ENCODE peak calls at places on chromosomes 11 and 22, in nine cellular contexts. One of them, this sample, is unnamed.

GRCh38 chr11:120539681-120540369 is 28.3 kb downstream of the GRIK4 start:
- DNase-seq in T1000: no peak
- DNase-seq in RWPE1: peak
- DNase-seq in NCI-H446 treated with DMSO at 0.1 percent for 48 hours: peak
- DNase-seq in right cardiac atrium: no peak
- DNase-seq in CD8-positive, alpha-beta T cell: no peak
- DNase-seq in left lung: no peak
- DNase-seq in H7: no peak
- DNase-seq in CD4-positive, CD25-positive, alpha-beta regulatory T cell: no peak
- DNase-seq in this sample: peak

GRCh38 chr11:95157824-95158223 is 68.2 kb downstream of the ENDOD1 start:
- DNase-seq in CD4-positive, CD25-positive, alpha-beta regulatory T cell: no peak
- DNase-seq in T1000: no peak
- DNase-seq in RWPE1: no peak
- DNase-seq in H7: no peak
- DNase-seq in NCI-H446 treated with DMSO at 0.1 percent for 48 hours: no peak
- DNase-seq in right cardiac atrium: no peak
- DNase-seq in left lung: no peak
- DNase-seq in CD8-positive, alpha-beta T cell: no peak
- DNase-seq in this sample: no peak

GRCh38 chr11:39668640-39669039 is 1790.8 kb downstream of the LRRC4C start:
- DNase-seq in CD8-positive, alpha-beta T cell: no peak
- DNase-seq in RWPE1: peak
- DNase-seq in CD4-positive, CD25-positive, alpha-beta regulatory T cell: no peak
- DNase-seq in H7: no peak
- DNase-seq in left lung: no peak
- DNase-seq in NCI-H446 treated with DMSO at 0.1 percent for 48 hours: no peak
- DNase-seq in T1000: peak
- DNase-seq in right cardiac atrium: no peak
- DNase-seq in this sample: peak

GRCh38 chr22:30079952-30080533 is at the start of gene HORMAD2:
- DNase-seq in CD8-positive, alpha-beta T cell: no peak
- DNase-seq in NCI-H446 treated with DMSO at 0.1 percent for 48 hours: no peak
- DNase-seq in RWPE1: no peak
- DNase-seq in left lung: peak
- DNase-seq in H7: peak
- DNase-seq in right cardiac atrium: peak
- DNase-seq in T1000: no peak
- DNase-seq in CD4-positive, CD25-positive, alpha-beta regulatory T cell: no peak
- DNase-seq in this sample: peak

GRCh38 chr22:30290679-30291333 is 1.5 kb upstream of the CASTOR1 start:
- DNase-seq in right cardiac atrium: peak
- DNase-seq in T1000: no peak
- DNase-seq in NCI-H446 treated with DMSO at 0.1 percent for 48 hours: no peak
- DNase-seq in CD8-positive, alpha-beta T cell: no peak
- DNase-seq in RWPE1: peak
- DNase-seq in H7: peak
- DNase-seq in CD4-positive, CD25-positive, alpha-beta regulatory T cell: no peak
- DNase-seq in left lung: peak
- DNase-seq in this sample: peak

GRCh38 chr11:134388590-134388989 is 23.5 kb downstream of the B3GAT1 start:
- DNase-seq in left lung: no peak
- DNase-seq in NCI-H446 treated with DMSO at 0.1 percent for 48 hours: no peak
- DNase-seq in T1000: no peak
- DNase-seq in RWPE1: no peak
- DNase-seq in CD4-positive, CD25-positive, alpha-beta regulatory T cell: no peak
- DNase-seq in H7: no peak
- DNase-seq in CD8-positive, alpha-beta T cell: no peak
- DNase-seq in right cardiac atrium: no peak
- DNase-seq in this sample: no peak

GRCh38 chr22:31378123-31378522 is 21.3 kb upstream of the DRG1 start:
- DNase-seq in CD4-positive, CD25-positive, alpha-beta regulatory T cell: no peak
- DNase-seq in T1000: no peak
- DNase-seq in H7: no peak
- DNase-seq in RWPE1: no peak
- DNase-seq in right cardiac atrium: no peak
- DNase-seq in CD8-positive, alpha-beta T cell: no peak
- DNase-seq in left lung: no peak
- DNase-seq in NCI-H446 treated with DMSO at 0.1 percent for 48 hours: no peak
- DNase-seq in this sample: no peak

GRCh38 chr11:118263109-118263508 is 988 bp downstream of the MPZL2 start:
- DNase-seq in right cardiac atrium: no peak
- DNase-seq in CD8-positive, alpha-beta T cell: no peak
- DNase-seq in left lung: no peak
- DNase-seq in NCI-H446 treated with DMSO at 0.1 percent for 48 hours: no peak
- DNase-seq in H7: no peak
- DNase-seq in CD4-positive, CD25-positive, alpha-beta regulatory T cell: no peak
- DNase-seq in RWPE1: no peak
- DNase-seq in T1000: no peak
- DNase-seq in this sample: no peak

GRCh38 chr11:2293396-2294339 is 8.1 kb downstream of the C11orf21 start:
- DNase-seq in H7: peak
- DNase-seq in CD4-positive, CD25-positive, alpha-beta regulatory T cell: no peak
- DNase-seq in CD8-positive, alpha-beta T cell: no peak
- DNase-seq in T1000: no peak
- DNase-seq in NCI-H446 treated with DMSO at 0.1 percent for 48 hours: no peak
- DNase-seq in right cardiac atrium: no peak
- DNase-seq in left lung: peak
- DNase-seq in RWPE1: no peak
- DNase-seq in this sample: no peak

GRCh38 chr11:68026391-68027105 is 3.9 kb upstream of the NDUFS8 start:
- DNase-seq in NCI-H446 treated with DMSO at 0.1 percent for 48 hours: no peak
- DNase-seq in CD8-positive, alpha-beta T cell: no peak
- DNase-seq in T1000: no peak
- DNase-seq in RWPE1: no peak
- DNase-seq in CD4-positive, CD25-positive, alpha-beta regulatory T cell: no peak
- DNase-seq in right cardiac atrium: no peak
- DNase-seq in left lung: peak
- DNase-seq in H7: no peak
- DNase-seq in this sample: no peak

GRCh38 chr11:19243601-19244000 is 2.9 kb upstream of the E2F8 start:
- DNase-seq in H7: no peak
- DNase-seq in CD8-positive, alpha-beta T cell: no peak
- DNase-seq in NCI-H446 treated with DMSO at 0.1 percent for 48 hours: no peak
- DNase-seq in CD4-positive, CD25-positive, alpha-beta regulatory T cell: no peak
- DNase-seq in T1000: no peak
- DNase-seq in RWPE1: no peak
- DNase-seq in right cardiac atrium: no peak
- DNase-seq in left lung: no peak
- DNase-seq in this sample: no peak

GRCh38 chr22:46569848-46570695 is 32.7 kb upstream of the CELSR1 start:
- DNase-seq in NCI-H446 treated with DMSO at 0.1 percent for 48 hours: no peak
- DNase-seq in H7: no peak
- DNase-seq in CD8-positive, alpha-beta T cell: no peak
- DNase-seq in T1000: no peak
- DNase-seq in right cardiac atrium: no peak
- DNase-seq in left lung: peak
- DNase-seq in CD4-positive, CD25-positive, alpha-beta regulatory T cell: no peak
- DNase-seq in RWPE1: no peak
- DNase-seq in this sample: no peak

GRCh38 chr11:76179147-76179546 is 27.2 kb downstream of the WNT11 start:
- DNase-seq in T1000: no peak
- DNase-seq in NCI-H446 treated with DMSO at 0.1 percent for 48 hours: no peak
- DNase-seq in CD4-positive, CD25-positive, alpha-beta regulatory T cell: no peak
- DNase-seq in CD8-positive, alpha-beta T cell: no peak
- DNase-seq in left lung: no peak
- DNase-seq in right cardiac atrium: no peak
- DNase-seq in H7: no peak
- DNase-seq in RWPE1: no peak
- DNase-seq in this sample: no peak

GRCh38 chr11:93051181-93051580 is 81.7 kb downstream of the MTNR1B start:
- DNase-seq in CD8-positive, alpha-beta T cell: no peak
- DNase-seq in T1000: no peak
- DNase-seq in H7: no peak
- DNase-seq in NCI-H446 treated with DMSO at 0.1 percent for 48 hours: no peak
- DNase-seq in RWPE1: no peak
- DNase-seq in left lung: no peak
- DNase-seq in right cardiac atrium: no peak
- DNase-seq in CD4-positive, CD25-positive, alpha-beta regulatory T cell: no peak
- DNase-seq in this sample: peak

GRCh38 chr22:42304021-42304790 is 33.8 kb upstream of the TCF20 start:
- DNase-seq in H7: peak
- DNase-seq in left lung: no peak
- DNase-seq in T1000: no peak
- DNase-seq in right cardiac atrium: no peak
- DNase-seq in CD8-positive, alpha-beta T cell: no peak
- DNase-seq in CD4-positive, CD25-positive, alpha-beta regulatory T cell: no peak
- DNase-seq in NCI-H446 treated with DMSO at 0.1 percent for 48 hours: no peak
- DNase-seq in RWPE1: no peak
- DNase-seq in this sample: no peak

GRCh38 chr22:46031066-46031465 is 54.1 kb upstream of the WNT7B start:
- DNase-seq in T1000: no peak
- DNase-seq in CD8-positive, alpha-beta T cell: no peak
- DNase-seq in H7: no peak
- DNase-seq in left lung: no peak
- DNase-seq in right cardiac atrium: no peak
- DNase-seq in CD4-positive, CD25-positive, alpha-beta regulatory T cell: no peak
- DNase-seq in RWPE1: no peak
- DNase-seq in NCI-H446 treated with DMSO at 0.1 percent for 48 hours: no peak
- DNase-seq in this sample: no peak

GRCh38 chr11:34565417-34566208 is 52.0 kb upstream of the ELF5 start:
- DNase-seq in RWPE1: no peak
- DNase-seq in CD8-positive, alpha-beta T cell: no peak
- DNase-seq in left lung: no peak
- DNase-seq in H7: peak
- DNase-seq in CD4-positive, CD25-positive, alpha-beta regulatory T cell: no peak
- DNase-seq in NCI-H446 treated with DMSO at 0.1 percent for 48 hours: no peak
- DNase-seq in T1000: no peak
- DNase-seq in right cardiac atrium: no peak
- DNase-seq in this sample: no peak

GRCh38 chr22:43094085-43094484 is 4.9 kb upstream of the TTLL1 start:
- DNase-seq in right cardiac atrium: peak
- DNase-seq in CD8-positive, alpha-beta T cell: no peak
- DNase-seq in CD4-positive, CD25-positive, alpha-beta regulatory T cell: no peak
- DNase-seq in RWPE1: no peak
- DNase-seq in H7: no peak
- DNase-seq in left lung: no peak
- DNase-seq in T1000: peak
- DNase-seq in NCI-H446 treated with DMSO at 0.1 percent for 48 hours: no peak
- DNase-seq in this sample: no peak

GRCh38 chr11:44978961-44979331 is 28.3 kb upstream of the TP53I11 start:
- DNase-seq in H7: no peak
- DNase-seq in NCI-H446 treated with DMSO at 0.1 percent for 48 hours: no peak
- DNase-seq in T1000: no peak
- DNase-seq in RWPE1: peak
- DNase-seq in left lung: peak
- DNase-seq in CD4-positive, CD25-positive, alpha-beta regulatory T cell: no peak
- DNase-seq in right cardiac atrium: no peak
- DNase-seq in CD8-positive, alpha-beta T cell: no peak
- DNase-seq in this sample: no peak

GRCh38 chr11:77879218-77879617 is 58.3 kb downstream of the AAMDC start:
- DNase-seq in H7: no peak
- DNase-seq in RWPE1: no peak
- DNase-seq in NCI-H446 treated with DMSO at 0.1 percent for 48 hours: no peak
- DNase-seq in CD8-positive, alpha-beta T cell: no peak
- DNase-seq in left lung: no peak
- DNase-seq in CD4-positive, CD25-positive, alpha-beta regulatory T cell: peak
- DNase-seq in T1000: no peak
- DNase-seq in right cardiac atrium: peak
- DNase-seq in this sample: peak

GRCh38 chr11:96257036-96257435 is 86.0 kb downstream of the MAML2 start:
- DNase-seq in T1000: no peak
- DNase-seq in CD8-positive, alpha-beta T cell: no peak
- DNase-seq in NCI-H446 treated with DMSO at 0.1 percent for 48 hours: no peak
- DNase-seq in left lung: no peak
- DNase-seq in H7: no peak
- DNase-seq in right cardiac atrium: no peak
- DNase-seq in CD4-positive, CD25-positive, alpha-beta regulatory T cell: no peak
- DNase-seq in RWPE1: no peak
- DNase-seq in this sample: no peak

GRCh38 chr11:101974255-101974654 is 57.9 kb upstream of the ANGPTL5 start:
- DNase-seq in left lung: no peak
- DNase-seq in T1000: no peak
- DNase-seq in H7: no peak
- DNase-seq in RWPE1: no peak
- DNase-seq in right cardiac atrium: no peak
- DNase-seq in CD8-positive, alpha-beta T cell: no peak
- DNase-seq in CD4-positive, CD25-positive, alpha-beta regulatory T cell: no peak
- DNase-seq in NCI-H446 treated with DMSO at 0.1 percent for 48 hours: no peak
- DNase-seq in this sample: no peak

GRCh38 chr11:107702723-107703122 is 9.1 kb downstream of the SLN start:
- DNase-seq in CD8-positive, alpha-beta T cell: no peak
- DNase-seq in NCI-H446 treated with DMSO at 0.1 percent for 48 hours: no peak
- DNase-seq in CD4-positive, CD25-positive, alpha-beta regulatory T cell: no peak
- DNase-seq in H7: no peak
- DNase-seq in right cardiac atrium: no peak
- DNase-seq in RWPE1: no peak
- DNase-seq in T1000: no peak
- DNase-seq in left lung: no peak
- DNase-seq in this sample: no peak

GRCh38 chr11:47111318-47111804 is 65.3 kb downstream of the ARFGAP2 start:
- DNase-seq in right cardiac atrium: no peak
- DNase-seq in CD8-positive, alpha-beta T cell: no peak
- DNase-seq in left lung: no peak
- DNase-seq in RWPE1: no peak
- DNase-seq in T1000: no peak
- DNase-seq in CD4-positive, CD25-positive, alpha-beta regulatory T cell: no peak
- DNase-seq in H7: no peak
- DNase-seq in NCI-H446 treated with DMSO at 0.1 percent for 48 hours: no peak
- DNase-seq in this sample: no peak

GRCh38 chr11:115965754-115966504 is 461.7 kb upstream of the CADM1 start:
- DNase-seq in RWPE1: no peak
- DNase-seq in CD8-positive, alpha-beta T cell: no peak
- DNase-seq in CD4-positive, CD25-positive, alpha-beta regulatory T cell: no peak
- DNase-seq in right cardiac atrium: no peak
- DNase-seq in T1000: no peak
- DNase-seq in H7: no peak
- DNase-seq in left lung: no peak
- DNase-seq in NCI-H446 treated with DMSO at 0.1 percent for 48 hours: no peak
- DNase-seq in this sample: no peak

GRCh38 chr11:74669311-74670160 is 61.7 kb downstream of the CHRDL2 start:
- DNase-seq in RWPE1: no peak
- DNase-seq in right cardiac atrium: no peak
- DNase-seq in left lung: no peak
- DNase-seq in CD4-positive, CD25-positive, alpha-beta regulatory T cell: no peak
- DNase-seq in H7: peak
- DNase-seq in CD8-positive, alpha-beta T cell: no peak
- DNase-seq in NCI-H446 treated with DMSO at 0.1 percent for 48 hours: no peak
- DNase-seq in T1000: no peak
- DNase-seq in this sample: no peak